ENCODE peak calls at places on chromosomes 12 and 14, in six cellular contexts. L, M, K, U, C and I are unnamed samples.

GRCh38 chr14:87960013-87960787 is 32.8 kb downstream of the GALC start:
- DNase-seq in L (no peak), M (no peak), K (no peak), U (no peak), C (no peak), I (no peak)

GRCh38 chr12:112574896-112575558 is 156.3 kb downstream of the PTPN11 start:
- DNase-seq in L (no peak), M (no peak), K (no peak), U (no peak), C (no peak), I (no peak)

GRCh38 chr14:74179775-74180354 is 59.4 kb upstream of the VSX2 start:
- DNase-seq in L (no peak), M (no peak), K (no peak), U (no peak), C (no peak), I (no peak)

GRCh38 chr12:93242154-93242958 is 135.4 kb upstream of the NUDT4 start:
- DNase-seq in L (no peak), M (no peak), K (no peak), U (no peak), C (no peak), I (no peak)

GRCh38 chr14:80987235-80988032 is 32.0 kb downstream of the TSHR start:
- DNase-seq in L (peak; percentile 34), M (peak; percentile 24), K (peak; percentile 82), U (peak; percentile 40), C (peak; percentile 73), I (no peak)

GRCh38 chr12:55696796-55697462 is 10.8 kb downstream of the ITGA7 start:
- DNase-seq in L (no peak), M (no peak), K (no peak), U (no peak), C (no peak), I (no peak)

GRCh38 chr12:89862511-89863331 is 154.1 kb upstream of the ATP2B1 start:
- DNase-seq in L (peak; percentile 85), M (no peak), K (no peak), U (no peak), C (no peak), I (peak; percentile 38)

GRCh38 chr14:89915114-89915878 is 39.2 kb downstream of the EFCAB11 start:
- DNase-seq in L (no peak), M (peak; percentile 31), K (peak; percentile 85), U (peak; percentile 60), C (peak; percentile 86), I (no peak)

GRCh38 chr12:80195143-80195726 is 95.9 kb downstream of the OTOGL start:
- DNase-seq in L (no peak), M (peak; percentile 56), K (peak; percentile 87), U (no peak), C (peak; percentile 85), I (no peak)

GRCh38 chr12:1837541-1838206 is 17.3 kb downstream of the LRTM2 start:
- DNase-seq in L (no peak), M (no peak), K (no peak), U (no peak), C (no peak), I (no peak)

GRCh38 chr14:60506462-60506984 is 2.4 kb upstream of the SIX6 start:
- DNase-seq in L (no peak), M (no peak), K (no peak), U (no peak), C (no peak), I (no peak)

GRCh38 chr12:21296348-21296747 is 38.4 kb downstream of the SLCO1A2 start:
- DNase-seq in L (no peak), M (no peak), K (no peak), U (no peak), C (no peak), I (no peak)

GRCh38 chr14:50520947-50521815 is 11.2 kb downstream of the MAP4K5 start:
- DNase-seq in L (no peak), M (peak; percentile 42), K (peak; percentile 85), U (no peak), C (peak; percentile 90), I (no peak)